ENCODE peak calls at places on chromosomes 1 and 21, in eight cellular contexts. C is RCC 7860; P is activated CD4-positive, alpha-beta T cell treated with anti-CD3 and anti-CD28 coated beads, Interleukin-2, amount 50 U/mL, for 48 hours; Y is stimulated activated CD4-positive, alpha-beta T cell treated with anti-CD3 and anti-CD28 coated beads, TNF-alpha, amount 100 ng/mL, for 24 hours; T is neural crest cell; V is memory B cell; M is IMR-90; W is adipocyte. Q is an unnamed sample.

GRCh38 chr1:119453021-119453420 is 38.1 kb downstream of the HSD3B2 start:
- DNase-seq in C (peak), P (no peak), Y (no peak), T (no peak), V (no peak), M (peak), W (peak), Q (no peak)

GRCh38 chr1:246139745-246140182 is 367.3 kb downstream of the SMYD3 start:
- DNase-seq in C (peak), P (no peak), Y (no peak), T (no peak), V (no peak), M (peak), W (peak), Q (no peak)

GRCh38 chr1:66331641-66332523 is 202.1 kb upstream of the SGIP1 start:
- DNase-seq in C (peak), P (peak), Y (no peak), T (peak), V (no peak), M (peak), W (peak), Q (peak)

GRCh38 chr21:45384656-45385548 is 20.1 kb upstream of the COL18A1 start:
- DNase-seq in C (no peak), P (no peak), Y (no peak), T (no peak), V (no peak), M (no peak), W (no peak), Q (no peak)

GRCh38 chr1:22184892-22185612 is 42.2 kb upstream of the WNT4 start:
- DNase-seq in C (peak), P (no peak), Y (no peak), T (no peak), V (no peak), M (no peak), W (no peak), Q (no peak)

GRCh38 chr1:4652631-4653327 is 1.6 kb upstream of the AJAP1 start:
- DNase-seq in C (peak), P (peak), Y (peak), T (peak), V (peak), M (no peak), W (peak), Q (peak)

GRCh38 chr1:22140681-22141080 is 2.2 kb downstream of the WNT4 start:
- DNase-seq in C (no peak), P (no peak), Y (no peak), T (no peak), V (no peak), M (no peak), W (no peak), Q (no peak)

GRCh38 chr1:225596736-225597135 is 56.2 kb downstream of the ENAH start:
- DNase-seq in C (no peak), P (no peak), Y (no peak), T (no peak), V (no peak), M (no peak), W (no peak), Q (no peak)

GRCh38 chr1:246860401-246860800 is 71.3 kb downstream of the AHCTF1 start:
- DNase-seq in C (peak), P (no peak), Y (no peak), T (no peak), V (no peak), M (peak), W (no peak), Q (no peak)

GRCh38 chr1:164773146-164773545 is 214.2 kb downstream of the PBX1 start:
- DNase-seq in C (no peak), P (no peak), Y (no peak), T (no peak), V (no peak), M (no peak), W (no peak), Q (no peak)

GRCh38 chr1:118934706-118935105 is 53.4 kb downstream of the TBX15 start:
- DNase-seq in C (no peak), P (no peak), Y (no peak), T (no peak), V (no peak), M (peak), W (no peak), Q (no peak)